ENCODE peak calls at places on chromosomes 3 and 15, in five cellular contexts. One of them, this sample, is unnamed.

GRCh38 chr3:126316515-126316939 is 40.7 kb downstream of the KLF15 start:
- DNase-seq in hepatocyte: no peak
- DNase-seq in tibial artery: no peak
- DNase-seq in caudate nucleus: no peak
- DNase-seq in K562: no peak
- DNase-seq in this sample: no peak

GRCh38 chr3:30077746-30078145 is 528.7 kb upstream of the TGFBR2 start:
- DNase-seq in hepatocyte: no peak
- DNase-seq in tibial artery: no peak
- DNase-seq in caudate nucleus: no peak
- DNase-seq in K562: no peak
- DNase-seq in this sample: no peak

GRCh38 chr3:134776518-134776917 is 18.5 kb upstream of the EPHB1 start:
- DNase-seq in hepatocyte: no peak
- DNase-seq in tibial artery: no peak
- DNase-seq in caudate nucleus: no peak
- DNase-seq in K562: no peak
- DNase-seq in this sample: no peak

GRCh38 chr3:58635371-58636285 is 30.9 kb downstream of the FAM3D start:
- DNase-seq in hepatocyte: no peak
- DNase-seq in tibial artery: no peak
- DNase-seq in caudate nucleus: no peak
- DNase-seq in K562: no peak
- DNase-seq in this sample: no peak

GRCh38 chr3:141557961-141558706 is 71.3 kb downstream of the RASA2 start:
- DNase-seq in hepatocyte: peak
- DNase-seq in tibial artery: no peak
- DNase-seq in caudate nucleus: no peak
- DNase-seq in K562: peak
- DNase-seq in this sample: no peak

GRCh38 chr3:52193059-52193458 is 4.9 kb upstream of the ALAS1 start:
- DNase-seq in hepatocyte: no peak
- DNase-seq in tibial artery: no peak
- DNase-seq in caudate nucleus: no peak
- DNase-seq in K562: no peak
- DNase-seq in this sample: no peak

GRCh38 chr15:26901036-26901435 is 34.2 kb downstream of the GABRA5 start:
- DNase-seq in hepatocyte: no peak
- DNase-seq in tibial artery: no peak
- DNase-seq in caudate nucleus: no peak
- DNase-seq in K562: no peak
- DNase-seq in this sample: no peak

GRCh38 chr15:75149911-75150709 is 51.6 kb upstream of the C15orf39 start:
- DNase-seq in hepatocyte: no peak
- DNase-seq in tibial artery: no peak
- DNase-seq in caudate nucleus: no peak
- DNase-seq in K562: peak
- DNase-seq in this sample: peak

GRCh38 chr15:60917469-60918130 is 311.5 kb downstream of the RORA start:
- DNase-seq in hepatocyte: peak
- DNase-seq in tibial artery: peak
- DNase-seq in caudate nucleus: no peak
- DNase-seq in K562: no peak
- DNase-seq in this sample: peak

GRCh38 chr3:25747033-25747432 is 36.2 kb downstream of the NGLY1 start:
- DNase-seq in hepatocyte: no peak
- DNase-seq in tibial artery: no peak
- DNase-seq in caudate nucleus: no peak
- DNase-seq in K562: no peak
- DNase-seq in this sample: no peak

GRCh38 chr15:38190501-38190900 is 62.1 kb upstream of the SPRED1 start:
- DNase-seq in hepatocyte: no peak
- DNase-seq in tibial artery: no peak
- DNase-seq in caudate nucleus: no peak
- DNase-seq in K562: no peak
- DNase-seq in this sample: no peak

GRCh38 chr15:87618203-87618725 is 638.3 kb downstream of the NTRK3 start:
- DNase-seq in hepatocyte: no peak
- DNase-seq in tibial artery: no peak
- DNase-seq in caudate nucleus: no peak
- DNase-seq in K562: no peak
- DNase-seq in this sample: peak

GRCh38 chr15:40878785-40879184 is 4.8 kb upstream of the RHOV start:
- DNase-seq in hepatocyte: peak
- DNase-seq in tibial artery: no peak
- DNase-seq in caudate nucleus: no peak
- DNase-seq in K562: peak
- DNase-seq in this sample: no peak

GRCh38 chr3:150114873-150115570 is 144.3 kb upstream of the PFN2 start:
- DNase-seq in hepatocyte: no peak
- DNase-seq in tibial artery: no peak
- DNase-seq in caudate nucleus: no peak
- DNase-seq in K562: no peak
- DNase-seq in this sample: peak

GRCh38 chr15:68427961-68428360 is 4.0 kb downstream of the ITGA11 start:
- DNase-seq in hepatocyte: no peak
- DNase-seq in tibial artery: peak
- DNase-seq in caudate nucleus: no peak
- DNase-seq in K562: no peak
- DNase-seq in this sample: no peak

GRCh38 chr15:82044373-82045178 is 1.2 kb downstream of the MEX3B start:
- DNase-seq in hepatocyte: peak
- DNase-seq in tibial artery: peak
- DNase-seq in caudate nucleus: peak
- DNase-seq in K562: no peak
- DNase-seq in this sample: peak

GRCh38 chr15:37094542-37095196 is 5.7 kb downstream of the MEIS2 start:
- DNase-seq in hepatocyte: peak
- DNase-seq in tibial artery: no peak
- DNase-seq in caudate nucleus: no peak
- DNase-seq in K562: no peak
- DNase-seq in this sample: no peak

GRCh38 chr3:134074790-134075567 is 45.3 kb upstream of the SLCO2A1 start:
- DNase-seq in hepatocyte: no peak
- DNase-seq in tibial artery: no peak
- DNase-seq in caudate nucleus: no peak
- DNase-seq in K562: no peak
- DNase-seq in this sample: no peak

GRCh38 chr15:76987896-76988860 is 6.7 kb upstream of the PSTPIP1 start:
- DNase-seq in hepatocyte: no peak
- DNase-seq in tibial artery: peak
- DNase-seq in caudate nucleus: no peak
- DNase-seq in K562: peak
- DNase-seq in this sample: no peak

DNA sequence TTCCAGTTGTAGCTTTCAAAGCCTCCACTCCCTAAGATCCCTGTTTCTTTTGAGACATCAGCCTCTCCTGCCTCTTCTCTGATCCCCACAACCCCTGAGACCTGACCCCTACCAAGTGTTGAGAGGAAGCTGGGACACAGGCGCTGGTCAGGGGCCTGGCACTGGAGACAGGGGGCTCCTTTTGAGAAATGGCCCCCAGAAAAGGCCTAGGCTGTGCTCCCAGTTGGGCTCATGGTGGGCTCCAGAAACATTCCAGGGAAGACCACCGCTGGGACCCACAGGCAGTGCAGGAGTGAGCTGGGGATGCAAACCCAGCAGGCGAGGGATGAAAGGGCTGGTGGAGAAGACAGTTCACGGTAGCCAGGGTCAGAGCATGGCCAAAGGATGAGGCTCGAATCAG is 16.6 kb downstream of the SSUH2 start:
- DNase-seq in hepatocyte: no peak
- DNase-seq in tibial artery: peak
- DNase-seq in caudate nucleus: no peak
- DNase-seq in K562: no peak
- DNase-seq in this sample: no peak
- H3K27ac ChIP-seq in hepatocyte: no peak
- H3K27ac ChIP-seq in tibial artery: no peak
- H3K27ac ChIP-seq in caudate nucleus: no peak
- H3K27ac ChIP-seq in K562: no peak
- H3K27ac ChIP-seq in this sample: no peak

GRCh38 chr3:55402886-55403605 is 84.1 kb downstream of the WNT5A start:
- DNase-seq in hepatocyte: peak
- DNase-seq in tibial artery: no peak
- DNase-seq in caudate nucleus: no peak
- DNase-seq in K562: no peak
- DNase-seq in this sample: no peak
- H3K27ac ChIP-seq in hepatocyte: peak
- H3K27ac ChIP-seq in tibial artery: no peak
- H3K27ac ChIP-seq in caudate nucleus: no peak
- H3K27ac ChIP-seq in K562: no peak
- H3K27ac ChIP-seq in this sample: no peak

DNA sequence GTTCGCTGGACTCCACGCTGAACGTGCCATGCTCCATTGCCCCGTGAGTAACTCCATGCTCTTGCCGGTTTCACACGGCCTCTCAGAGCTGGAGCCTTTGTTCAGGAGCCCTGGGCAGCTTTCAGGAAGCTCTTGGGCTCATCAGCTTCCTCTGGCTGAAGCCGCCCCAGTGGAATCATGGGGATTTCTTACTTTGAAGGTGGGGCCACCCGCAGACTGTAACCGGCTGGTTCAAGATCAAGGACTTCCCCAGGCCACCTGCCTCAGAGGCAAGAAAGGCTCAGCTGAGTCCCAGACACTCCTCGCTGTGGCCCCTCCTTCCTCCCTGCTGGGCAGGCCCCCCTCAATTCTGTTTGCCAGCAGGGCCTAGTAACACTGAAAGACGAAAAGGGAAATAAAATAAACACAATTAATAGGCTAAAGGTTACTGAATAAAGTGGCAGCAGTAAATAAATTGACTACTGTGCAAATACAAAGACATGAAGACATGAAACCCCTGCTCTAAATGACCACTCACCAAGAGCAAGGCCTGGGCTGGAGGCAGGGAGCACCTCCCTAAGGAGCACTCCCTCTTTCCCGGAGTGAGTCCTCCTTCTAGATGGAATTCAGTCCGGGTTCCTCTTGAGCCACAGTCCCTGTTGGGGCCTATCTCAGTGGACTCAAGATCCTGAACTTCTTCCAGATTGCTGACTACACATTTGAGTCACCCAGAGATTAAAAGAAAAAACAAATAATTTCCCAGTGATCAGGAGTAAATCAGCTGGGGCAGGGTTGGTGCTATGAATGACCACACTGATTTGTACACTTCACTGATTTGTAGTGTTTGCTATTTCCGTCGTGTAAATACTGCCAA is 51.0 kb downstream of the ZDHHC19 start:
- DNase-seq in hepatocyte: peak
- DNase-seq in tibial artery: peak
- DNase-seq in caudate nucleus: no peak
- DNase-seq in K562: peak
- DNase-seq in this sample: peak
- H3K27ac ChIP-seq in hepatocyte: peak
- H3K27ac ChIP-seq in tibial artery: no peak
- H3K27ac ChIP-seq in caudate nucleus: peak
- H3K27ac ChIP-seq in K562: peak
- H3K27ac ChIP-seq in this sample: peak

DNA sequence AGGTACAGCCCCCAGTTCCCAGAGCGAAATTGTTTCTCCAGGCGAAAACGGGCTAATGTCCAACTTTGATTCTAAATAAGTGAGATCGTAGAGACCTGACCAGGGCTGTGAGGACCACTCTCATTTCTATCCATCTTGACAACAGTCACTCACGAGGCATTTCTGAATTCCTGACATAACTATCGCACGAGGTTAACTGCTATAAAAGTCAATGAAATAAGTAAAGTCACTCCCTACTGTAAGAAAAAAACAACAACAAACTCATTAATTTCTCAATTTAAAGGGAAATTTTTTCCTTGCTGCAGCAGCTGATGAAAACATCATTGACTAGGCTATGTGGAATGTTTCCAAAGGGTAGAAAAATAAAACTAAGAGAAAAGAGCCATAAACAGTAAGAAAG is 69.1 kb downstream of the GREM1 start:
- DNase-seq in hepatocyte: no peak
- DNase-seq in tibial artery: no peak
- DNase-seq in caudate nucleus: no peak
- DNase-seq in K562: no peak
- DNase-seq in this sample: no peak
- H3K27ac ChIP-seq in hepatocyte: no peak
- H3K27ac ChIP-seq in tibial artery: no peak
- H3K27ac ChIP-seq in caudate nucleus: no peak
- H3K27ac ChIP-seq in K562: no peak
- H3K27ac ChIP-seq in this sample: no peak

DNA sequence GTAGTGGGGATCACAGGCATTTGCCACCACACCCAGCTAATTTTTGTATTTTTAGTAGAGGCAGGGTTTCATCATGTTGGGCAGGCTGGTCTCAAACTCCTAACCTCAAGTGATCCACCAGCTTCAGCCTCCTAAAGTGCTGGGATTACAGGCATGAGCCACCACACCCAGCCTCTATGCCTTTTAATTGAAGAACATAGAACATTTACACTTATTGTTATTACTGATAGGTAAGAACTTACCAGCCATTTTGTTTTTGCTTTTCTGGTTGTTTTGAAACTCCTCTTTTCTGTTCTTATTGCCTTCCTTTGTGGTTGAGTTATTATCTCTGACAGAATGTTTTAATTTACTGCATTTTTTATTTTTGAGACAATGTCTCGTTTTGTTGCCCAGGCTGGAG is 29.2 kb downstream of the PCNP start:
- DNase-seq in hepatocyte: no peak
- DNase-seq in tibial artery: no peak
- DNase-seq in caudate nucleus: no peak
- DNase-seq in K562: no peak
- DNase-seq in this sample: no peak
- H3K27ac ChIP-seq in hepatocyte: no peak
- H3K27ac ChIP-seq in tibial artery: no peak
- H3K27ac ChIP-seq in caudate nucleus: no peak
- H3K27ac ChIP-seq in K562: no peak
- H3K27ac ChIP-seq in this sample: no peak

DNA sequence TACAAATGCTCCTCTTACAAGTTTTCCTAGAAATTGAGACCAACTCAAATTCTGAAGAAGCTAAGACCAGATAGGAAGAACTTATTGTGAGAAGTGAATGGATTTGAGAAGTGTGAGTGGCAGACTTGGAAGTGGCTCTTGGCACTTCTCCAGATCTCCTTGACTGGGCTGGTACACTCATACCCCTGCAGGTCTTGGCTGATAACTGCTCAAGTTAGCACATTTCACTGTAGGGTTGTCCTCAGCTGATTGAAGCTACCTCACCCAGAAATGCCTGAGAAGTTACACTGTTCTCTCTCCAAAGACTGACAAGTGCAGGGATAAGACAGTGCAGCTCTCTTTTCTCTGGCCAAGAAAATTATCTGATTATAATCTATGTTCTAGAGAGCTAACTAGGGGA is 16.5 kb upstream of the CLDN1 start:
- DNase-seq in hepatocyte: peak
- DNase-seq in tibial artery: no peak
- DNase-seq in caudate nucleus: no peak
- DNase-seq in K562: no peak
- DNase-seq in this sample: peak
- H3K27ac ChIP-seq in hepatocyte: peak
- H3K27ac ChIP-seq in tibial artery: no peak
- H3K27ac ChIP-seq in caudate nucleus: no peak
- H3K27ac ChIP-seq in K562: no peak
- H3K27ac ChIP-seq in this sample: no peak

GRCh38 chr3:94481499-94481898 is 418.6 kb downstream of the NSUN3 start:
- DNase-seq in hepatocyte: no peak
- DNase-seq in tibial artery: no peak
- DNase-seq in caudate nucleus: no peak
- DNase-seq in K562: no peak
- DNase-seq in this sample: no peak
- H3K27ac ChIP-seq in hepatocyte: no peak
- H3K27ac ChIP-seq in tibial artery: no peak
- H3K27ac ChIP-seq in caudate nucleus: no peak
- H3K27ac ChIP-seq in K562: no peak
- H3K27ac ChIP-seq in this sample: no peak